ENCODE peak calls at places on chromosomes 11 and 22, in five cellular contexts. D, B, A, E and U are unnamed samples.

GRCh38 chr11:20873054-20873453 is 203.7 kb downstream of the NELL1 start:
- DNase-seq in B (no peak), E (no peak), A (no peak), D (no peak), U (no peak)

GRCh38 chr11:8221025-8221723 is 42.5 kb downstream of the LMO1 start:
- DNase-seq in A (no peak), D (no peak), B (no peak), E (no peak), U (peak)

GRCh38 chr11:7973011-7973410 is 7.8 kb upstream of the NLRP10 start:
- DNase-seq in E (no peak), B (no peak), D (no peak), A (no peak), U (peak)

GRCh38 chr11:112693781-112694180 is 267.4 kb upstream of the NCAM1 start:
- DNase-seq in E (no peak), D (no peak), A (no peak), B (no peak), U (no peak)

GRCh38 chr11:44301856-44302231 is 8.1 kb downstream of the ALX4 start:
- DNase-seq in B (peak), D (no peak), E (no peak), A (no peak), U (peak)

GRCh38 chr22:44357962-44358553 is 45.3 kb upstream of the SHISAL1 start:
- DNase-seq in B (no peak), E (peak), A (peak), D (no peak), U (no peak)

GRCh38 chr11:124415356-124415923 is 9.2 kb downstream of the OR8B4 start:
- DNase-seq in B (peak), D (no peak), E (peak), A (peak), U (peak)

GRCh38 chr11:102293873-102294601 is 23.2 kb upstream of the BIRC3 start:
- DNase-seq in B (peak), A (peak), E (peak), D (no peak), U (peak)

GRCh38 chr22:42202669-42203068 is 67.8 kb downstream of the TCF20 start:
- DNase-seq in A (peak), E (peak), B (peak), D (no peak), U (peak)

GRCh38 chr22:19599626-19600243 is 75.5 kb upstream of the CLDN5 start:
- DNase-seq in A (no peak), D (no peak), B (no peak), E (no peak), U (no peak)

GRCh38 chr22:48802576-48802975 is 1025.1 kb downstream of the BRD1 start:
- DNase-seq in D (no peak), B (no peak), A (no peak), E (no peak), U (no peak)

GRCh38 chr11:117933930-117934329 is 4.7 kb upstream of the TMPRSS13 start:
- DNase-seq in A (no peak), E (no peak), B (no peak), D (no peak), U (no peak)

GRCh38 chr11:71192629-71193028 is 59.7 kb downstream of the SHANK2 start:
- DNase-seq in A (no peak), D (no peak), E (no peak), B (no peak), U (no peak)

GRCh38 chr11:72058416-72059034 is 21.8 kb downstream of the NUMA1 start:
- DNase-seq in D (no peak), B (peak), E (peak), A (peak), U (no peak)

GRCh38 chr11:2302844-2303626 is 1.2 kb downstream of the TSPAN32 start:
- DNase-seq in B (no peak), E (no peak), D (no peak), A (no peak), U (no peak)

GRCh38 chr11:57641426-57641825 is 8.3 kb downstream of the YPEL4 start:
- DNase-seq in A (peak), D (no peak), E (peak), B (peak), U (peak)

GRCh38 chr11:113693030-113693429 is 13.1 kb downstream of the TMPRSS5 start:
- DNase-seq in B (no peak), A (no peak), E (no peak), D (no peak), U (no peak)

GRCh38 chr11:7186190-7186589 is 65.5 kb upstream of the SYT9 start:
- DNase-seq in E (no peak), A (peak), D (no peak), B (peak), U (no peak)

GRCh38 chr11:69367211-69367964 is 73.4 kb downstream of the MYEOV start:
- DNase-seq in B (no peak), D (no peak), A (no peak), E (no peak), U (peak)

GRCh38 chr11:74288161-74288560 is 23.3 kb downstream of the P4HA3 start:
- DNase-seq in E (peak), B (peak), D (peak), A (peak), U (peak)

GRCh38 chr11:81420668-81421550 is 1312.8 kb downstream of the FAM181B start:
- DNase-seq in B (no peak), E (no peak), D (no peak), A (no peak), U (no peak)

GRCh38 chr22:50716291-50717024 is 21.5 kb upstream of the ACR start:
- DNase-seq in A (no peak), E (no peak), B (no peak), D (no peak), U (no peak)

GRCh38 chr11:44778200-44779100 is 51.7 kb downstream of the TSPAN18 start:
- DNase-seq in D (no peak), E (no peak), B (no peak), A (no peak), U (no peak)

GRCh38 chr11:35260342-35260985 is 121.5 kb downstream of the CD44 start:
- DNase-seq in D (no peak), E (peak), B (peak), A (peak), U (peak)

GRCh38 chr11:46296520-46297448 is 19.3 kb downstream of the CREB3L1 start:
- DNase-seq in A (peak), D (no peak), E (peak), B (peak), U (peak)

GRCh38 chr11:131597875-131598274 is 227.5 kb downstream of the NTM start:
- DNase-seq in E (no peak), A (no peak), B (no peak), D (no peak), U (no peak)

GRCh38 chr22:39242809-39243442 is 1.9 kb downstream of the PDGFB start:
- DNase-seq in B (no peak), D (no peak), E (no peak), A (no peak), U (no peak)

GRCh38 chr11:11468919-11469318 is 115.9 kb upstream of the CSNK2A3 start:
- DNase-seq in D (peak), B (peak), E (peak), A (peak), U (no peak)

GRCh38 chr11:28697920-28698827 is 590.0 kb downstream of the METTL15 start:
- DNase-seq in B (peak), A (peak), D (peak), E (peak), U (peak)

GRCh38 chr11:345179-345578 is 24.1 kb upstream of the B4GALNT4 start:
- DNase-seq in E (no peak), D (no peak), A (no peak), B (no peak), U (no peak)

GRCh38 chr11:111733009-111733408 is 33.2 kb downstream of the PPP2R1B start:
- DNase-seq in B (peak), D (peak), A (peak), E (peak), U (peak)

GRCh38 chr11:5767056-5767455 is 13.0 kb downstream of the OR52N4 start:
- DNase-seq in B (no peak), A (no peak), D (no peak), E (no peak), U (no peak)

GRCh38 chr11:818396-819128 is at the start of gene PNPLA2:
- DNase-seq in D (peak), E (peak), A (no peak), B (no peak), U (peak)

GRCh38 chr11:64971421-64972233 is at the start of gene MAJIN:
- DNase-seq in E (peak), A (peak), B (peak), D (peak), U (peak)
- H3K4me3 ChIP-seq in E (peak), A (peak), B (peak), D (peak), U (peak)

GRCh38 chr11:103619480-103619879 is 417.0 kb upstream of the DDI1 start:
- DNase-seq in B (no peak), A (no peak), D (no peak), E (no peak), U (peak)
- TF ChIP-seq CTCF in B (peak), A (no peak), D (no peak), E (peak), U (peak)

GRCh38 chr11:107563702-107564101 is 1.8 kb downstream of the ALKBH8 start:
- DNase-seq in A (peak), D (peak), E (peak), B (peak), U (peak)
- H3K4me3 ChIP-seq in A (no peak), D (no peak), E (no peak), B (peak), U (no peak)

DNA sequence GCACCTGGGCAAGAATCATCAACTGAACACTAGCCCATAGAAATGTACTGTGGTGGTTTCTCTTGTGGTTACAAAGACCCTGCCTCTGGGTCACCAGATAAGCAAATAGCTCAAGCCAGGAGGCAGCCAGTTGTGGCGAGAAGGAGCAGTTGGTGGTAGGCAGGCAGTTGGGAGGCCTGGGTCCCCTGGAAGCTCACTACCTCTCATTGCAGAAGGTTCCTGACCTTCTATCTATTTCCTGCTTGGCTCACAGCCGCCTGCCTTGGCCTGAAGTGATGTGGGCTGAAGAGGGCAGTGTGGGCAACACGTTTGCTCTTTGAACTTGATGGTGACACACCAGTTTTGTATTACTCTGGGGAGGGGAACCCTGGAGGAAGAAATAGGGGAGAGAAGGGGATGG is 34.7 kb downstream of the NECTIN1 start:
- DNase-seq in D (no peak), B (no peak), E (no peak), A (no peak), U (no peak)
- TF ChIP-seq CTCF in D (no peak), B (no peak), E (no peak), A (no peak), U (no peak)

GRCh38 chr22:30054067-30054763 is 26.0 kb upstream of the HORMAD2 start:
- DNase-seq in A (no peak), B (no peak), E (no peak), D (no peak), U (no peak)
- H3K4me3 ChIP-seq in A (no peak), B (no peak), E (no peak), D (no peak), U (no peak)

GRCh38 chr11:59429924-59430516 is 3.8 kb upstream of the OR5A2 start:
- DNase-seq in D (no peak), A (peak), E (peak), B (peak), U (peak)
- TF ChIP-seq CTCF in D (peak), A (peak), E (peak), B (peak), U (peak)

DNA sequence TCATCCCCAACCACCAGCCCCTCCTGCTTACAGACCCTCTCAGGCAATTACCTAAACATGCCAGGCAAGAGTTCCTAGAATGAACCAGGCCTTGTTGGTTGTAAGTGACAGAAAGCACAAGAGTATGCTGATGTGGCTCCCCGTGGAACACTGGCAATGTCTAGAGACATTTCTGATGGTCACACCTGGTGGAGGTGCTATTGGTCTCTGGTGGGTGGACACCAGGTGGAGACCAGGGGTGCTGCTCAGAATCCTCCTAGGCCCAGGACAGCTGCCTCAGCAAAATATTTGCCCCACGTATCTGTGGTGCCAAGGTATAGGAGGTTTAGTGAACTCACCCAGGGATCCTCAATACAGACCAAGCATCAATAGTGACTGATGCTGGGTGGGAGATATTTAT is 832.7 kb downstream of the TBC1D22A start:
- DNase-seq in E (no peak), D (peak), A (no peak), B (no peak), U (no peak)
- H3K4me3 ChIP-seq in E (no peak), D (no peak), A (no peak), B (no peak), U (no peak)

GRCh38 chr11:115103921-115104320 is 400.3 kb downstream of the CADM1 start:
- DNase-seq in E (no peak), D (no peak), A (no peak), B (no peak), U (no peak)
- TF ChIP-seq CTCF in E (no peak), D (no peak), A (no peak), B (no peak), U (no peak)

GRCh38 chr11:68142441-68143309 is 21.5 kb upstream of the CHKA start:
- DNase-seq in D (no peak), E (no peak), A (no peak), B (no peak), U (no peak)
- H3K4me3 ChIP-seq in D (no peak), E (no peak), A (no peak), B (no peak), U (no peak)

DNA sequence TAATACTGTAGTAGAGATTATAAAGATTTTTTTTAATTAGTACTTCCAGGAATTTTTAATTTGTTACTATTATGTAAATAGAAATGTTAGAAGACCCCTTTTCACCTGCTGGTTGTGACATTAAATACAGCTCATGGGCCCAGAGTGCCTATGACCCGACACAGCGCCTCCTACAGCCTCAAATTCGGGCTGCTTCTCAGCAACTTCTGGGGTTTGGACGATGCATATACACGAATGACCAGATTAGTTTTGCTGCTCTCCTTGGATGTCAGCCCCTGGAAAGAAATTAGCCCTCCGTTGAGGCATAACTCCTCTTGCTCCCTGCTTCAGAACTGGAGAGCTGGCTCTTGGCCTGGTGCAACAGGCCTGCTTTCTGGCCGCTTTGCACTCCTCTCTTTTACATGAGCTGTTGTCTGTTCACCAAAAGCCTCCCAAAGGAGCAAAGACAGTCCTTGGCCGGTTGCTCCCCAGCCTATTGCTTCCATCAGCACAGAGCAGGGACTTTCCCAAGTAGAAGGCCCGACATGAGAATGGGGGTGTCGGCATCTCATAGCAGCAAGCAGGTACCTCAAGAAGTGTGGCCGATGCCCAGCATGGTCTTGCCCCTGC is 3.3 kb downstream of the TECTA start:
- DNase-seq in D (no peak), A (no peak), E (no peak), B (no peak), U (no peak)
- TF ChIP-seq CTCF in D (no peak), A (no peak), E (no peak), B (no peak), U (peak)